ENCODE peak calls at places on chromosomes 1 and 21, in five cellular contexts. T is left lung, G is tibial artery, C is heart left ventricle, N is Panc1. U is an unnamed sample.

GRCh38 chr1:223771469-223771813 is 59.1 kb downstream of the CAPN2 start:
- DNase-seq in C (no peak), T (no peak), G (no peak), N (no peak), U (no peak)

GRCh38 chr1:228465134-228465533 is 22.0 kb upstream of the RNF187 start:
- DNase-seq in N (no peak), G (no peak), C (no peak), T (no peak), U (no peak)

GRCh38 chr1:226624526-226624925 is 76.0 kb downstream of the STUM start:
- DNase-seq in C (no peak), N (no peak), G (peak), T (peak), U (peak)

GRCh38 chr1:241998412-241998921 is 431 bp downstream of the MAP1LC3C start:
- DNase-seq in N (peak), T (peak), G (peak), C (peak), U (peak)

GRCh38 chr1:213693864-213694263 is 293.9 kb upstream of the PROX1 start:
- DNase-seq in G (no peak), C (no peak), T (no peak), N (no peak), U (no peak)

GRCh38 chr21:24280591-24280990 is 1326.7 kb downstream of the MRPL39 start:
- DNase-seq in C (no peak), N (no peak), G (no peak), T (no peak), U (no peak)

GRCh38 chr1:161848676-161849075 is 82.6 kb downstream of the ATF6 start:
- DNase-seq in N (no peak), G (no peak), C (no peak), T (no peak), U (no peak)

GRCh38 chr1:186325239-186325638 is 49.8 kb downstream of the TPR start:
- DNase-seq in N (no peak), T (no peak), C (no peak), G (no peak), U (no peak)

GRCh38 chr1:202966006-202966904 is 802 bp downstream of the CYB5R1 start:
- DNase-seq in T (no peak), N (no peak), C (no peak), G (no peak), U (no peak)

GRCh38 chr1:236603896-236604217 is 459 bp downstream of the HEATR1 start:
- DNase-seq in T (no peak), N (no peak), G (no peak), C (no peak), U (no peak)

GRCh38 chr1:59107516-59107915 is 189.4 kb upstream of the FGGY start:
- DNase-seq in C (peak), T (no peak), N (no peak), G (peak), U (no peak)

GRCh38 chr21:31537872-31538576 is 121.5 kb upstream of the SOD1 start:
- DNase-seq in T (no peak), N (no peak), C (no peak), G (no peak), U (no peak)

GRCh38 chr1:25697426-25698220 is 81.0 kb downstream of the MAN1C1 start:
- DNase-seq in N (no peak), C (no peak), T (no peak), G (no peak), U (no peak)

GRCh38 chr1:50705041-50705440 is 255.0 kb downstream of the FAF1 start:
- DNase-seq in N (no peak), T (no peak), G (no peak), C (no peak), U (no peak)

GRCh38 chr1:116665001-116665400 is 2.5 kb downstream of the IGSF3 start:
- DNase-seq in G (no peak), C (no peak), T (no peak), N (no peak), U (no peak)

GRCh38 chr1:34108711-34109110 is 56.3 kb downstream of the CSMD2 start:
- DNase-seq in C (no peak), G (no peak), T (no peak), N (no peak), U (no peak)

GRCh38 chr1:193183019-193183643 is 3.3 kb downstream of the B3GALT2 start:
- DNase-seq in C (no peak), G (no peak), T (no peak), N (peak), U (no peak)

GRCh38 chr1:106620521-106620954 is 435.9 kb upstream of the PRMT6 start:
- DNase-seq in N (peak), T (peak), G (no peak), C (no peak), U (no peak)

GRCh38 chr1:163035791-163036249 is 33.3 kb upstream of the RGS4 start:
- DNase-seq in T (no peak), N (no peak), G (no peak), C (no peak), U (no peak)

GRCh38 chr21:39388811-39389155 is 39.9 kb upstream of the HMGN1 start:
- DNase-seq in N (no peak), C (no peak), T (no peak), G (no peak), U (no peak)

GRCh38 chr1:90706437-90707362 is 10.4 kb downstream of the BARHL2 start:
- DNase-seq in G (no peak), T (peak), C (no peak), N (no peak), U (no peak)

GRCh38 chr1:24536391-24536840 is 19.5 kb upstream of the NCMAP start:
- DNase-seq in C (no peak), T (no peak), G (no peak), N (no peak), U (no peak)

GRCh38 chr1:38084113-38084512 is 37.5 kb upstream of the POU3F1 start:
- DNase-seq in T (no peak), C (no peak), N (no peak), G (no peak), U (no peak)

GRCh38 chr21:40603774-40604173 is 243.2 kb downstream of the DSCAM start:
- DNase-seq in C (no peak), N (no peak), G (no peak), T (no peak), U (no peak)

GRCh38 chr1:101006553-101006952 is 19.0 kb downstream of the DPH5 start:
- DNase-seq in G (no peak), C (no peak), T (no peak), N (no peak), U (no peak)

GRCh38 chr1:15110128-15110866 is 43.2 kb upstream of the TMEM51 start:
- DNase-seq in N (no peak), C (no peak), G (no peak), T (no peak), U (no peak)

GRCh38 chr1:173112129-173112528 is 61.4 kb upstream of the TNFSF18 start:
- DNase-seq in C (no peak), G (no peak), T (no peak), N (no peak), U (no peak)

GRCh38 chr1:24704411-24705259 is 40.6 kb upstream of the CLIC4 start:
- DNase-seq in T (no peak), C (peak), N (no peak), G (no peak), U (no peak)

GRCh38 chr1:20440785-20441200 is 45.2 kb downstream of the CAMK2N1 start:
- DNase-seq in N (no peak), C (peak), G (no peak), T (no peak), U (no peak)

GRCh38 chr21:28252923-28253322 is 739.8 kb downstream of the LTN1 start:
- DNase-seq in C (no peak), T (no peak), G (no peak), N (no peak), U (no peak)

GRCh38 chr1:27071049-27071416 is 58.4 kb upstream of the TENT5B start:
- DNase-seq in G (no peak), N (no peak), T (no peak), C (peak), U (no peak)

GRCh38 chr1:85289207-85289847 is 12.9 kb upstream of the BCL10 start:
- DNase-seq in N (peak), C (no peak), T (no peak), G (no peak), U (no peak)

GRCh38 chr1:67230539-67230938 is 64.3 kb downstream of the IL23R start:
- DNase-seq in T (no peak), N (no peak), C (no peak), G (no peak), U (no peak)

GRCh38 chr1:59143824-59144223 is 153.1 kb upstream of the FGGY start:
- DNase-seq in N (no peak), T (no peak), G (no peak), C (no peak), U (no peak)

GRCh38 chr1:237197470-237198425 is 155.8 kb downstream of the RYR2 start:
- DNase-seq in N (no peak), T (no peak), G (no peak), C (no peak), U (no peak)

GRCh38 chr1:155085504-155086181 is 7.0 kb downstream of the EFNA3 start:
- DNase-seq in N (no peak), C (no peak), T (peak), G (peak), U (peak)

GRCh38 chr1:86500731-86501130 is 32.0 kb downstream of the CLCA1 start:
- DNase-seq in G (no peak), C (no peak), T (no peak), N (no peak), U (no peak)

GRCh38 chr1:42981406-42981805 is 22.7 kb upstream of the SLC2A1 start:
- DNase-seq in T (no peak), N (no peak), G (no peak), C (no peak), U (no peak)
- H3K27ac ChIP-seq in T (no peak), N (no peak), G (no peak), C (no peak), U (no peak)

GRCh38 chr1:1847061-1847460 is 43.8 kb downstream of the GNB1 start:
- DNase-seq in N (no peak), C (no peak), G (no peak), T (no peak), U (no peak)

GRCh38 chr1:1846386-1846918 is 44.4 kb downstream of the GNB1 start:
- DNase-seq in G (no peak), C (no peak), T (no peak), N (no peak), U (no peak)

GRCh38 chr1:1839311-1839965 is 51.4 kb downstream of the GNB1 start:
- DNase-seq in T (no peak), N (no peak), G (no peak), C (no peak), U (no peak)

GRCh38 chr1:1841575-1841991 is 49.3 kb downstream of the GNB1 start:
- DNase-seq in T (no peak), C (no peak), G (no peak), N (no peak), U (no peak)

GRCh38 chr1:1842360-1843146 is 48.3 kb downstream of the GNB1 start:
- DNase-seq in C (no peak), N (no peak), T (no peak), G (no peak), U (no peak)
- H3K4me3 ChIP-seq in C (no peak), N (no peak), T (no peak), G (no peak), U (no peak)

GRCh38 chr1:230568008-230568407 is 74.3 kb upstream of the COG2 start:
- DNase-seq in T (no peak), G (no peak), N (no peak), C (no peak), U (no peak)
- TF ChIP-seq CTCF in T (no peak), G (no peak), N (peak), C (no peak), U (no peak)

GRCh38 chr21:42615924-42616323 is 37.5 kb upstream of the PDE9A start:
- DNase-seq in T (no peak), N (no peak), C (no peak), G (no peak), U (no peak)

GRCh38 chr21:42613756-42614155 is 39.7 kb upstream of the PDE9A start:
- DNase-seq in T (no peak), G (no peak), N (no peak), C (no peak), U (no peak)

GRCh38 chr21:42612390-42612789 is 41.0 kb upstream of the PDE9A start:
- DNase-seq in C (no peak), G (no peak), N (no peak), T (no peak), U (no peak)

GRCh38 chr21:42614811-42615342 is 38.5 kb upstream of the PDE9A start:
- DNase-seq in N (no peak), G (no peak), C (no peak), T (no peak), U (peak)

DNA sequence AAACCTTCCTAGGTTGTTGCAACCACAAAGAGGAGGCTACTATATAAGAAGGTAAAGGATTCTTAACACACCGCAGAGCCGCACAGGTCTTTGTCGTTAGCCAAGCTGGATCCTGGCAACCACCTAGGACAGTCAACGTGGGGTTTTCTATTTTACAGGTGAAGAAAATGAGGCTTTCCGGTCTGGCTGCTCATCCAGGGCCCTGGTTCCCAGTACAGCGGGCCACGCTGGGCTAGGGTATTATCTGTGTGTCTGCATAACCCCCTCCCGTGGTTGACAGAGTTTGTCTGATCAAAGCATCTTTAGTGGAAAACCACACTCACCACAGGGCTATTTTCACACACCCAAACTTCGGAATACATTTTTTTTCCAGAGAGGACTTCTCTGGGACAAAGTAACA is 39.0 kb upstream of the PDE9A start:
- DNase-seq in G (no peak), N (no peak), C (no peak), T (no peak), U (no peak)
- H3K27ac ChIP-seq in G (no peak), N (no peak), C (no peak), T (peak), U (peak)

DNA sequence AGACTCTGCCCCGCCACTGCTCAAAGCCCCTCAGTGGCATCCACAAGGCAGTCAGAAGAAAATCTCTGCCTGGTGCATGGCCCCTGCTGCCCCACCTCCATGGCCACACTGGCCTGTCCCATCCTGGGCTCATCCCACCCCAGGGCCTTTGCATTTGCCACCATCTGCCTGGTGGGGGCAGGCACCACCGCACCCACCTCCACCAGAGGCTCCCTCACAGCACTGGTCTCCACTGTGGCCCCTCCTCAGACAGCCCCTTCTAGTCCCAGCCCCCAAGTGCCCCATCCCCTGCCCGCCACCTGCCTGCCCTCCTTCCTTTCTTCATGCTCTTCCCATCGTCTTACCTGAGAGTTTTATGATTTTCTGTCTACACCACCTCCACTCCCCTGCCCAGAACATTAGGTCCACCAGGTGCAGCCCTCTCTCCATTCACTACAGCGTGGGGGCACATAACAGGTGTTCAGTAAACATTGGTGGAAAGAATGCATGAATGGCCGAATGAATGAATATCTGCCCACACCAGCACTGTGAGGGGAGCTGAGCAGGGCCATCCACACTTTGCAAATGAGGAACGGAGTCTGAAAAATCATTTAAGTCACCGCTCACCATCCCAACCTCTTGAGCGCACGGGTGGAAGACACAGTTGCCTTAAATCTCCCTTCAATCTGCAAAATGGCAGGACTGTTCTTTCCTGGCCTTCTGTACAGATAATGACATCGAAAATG is 2.1 kb downstream of the PRDM15 start:
- DNase-seq in C (no peak), N (no peak), G (no peak), T (no peak), U (no peak)
- H3K4me3 ChIP-seq in C (peak), N (no peak), G (peak), T (no peak), U (peak)